ENCODE peak calls at places on chromosomes 3 and 15, in four cellular contexts. J is CD8-positive, alpha-beta T cell; U is HepG2; A is tibial nerve. R is an unnamed sample.

GRCh38 chr3:142934128-142934896 is 29.2 kb downstream of the PAQR9 start:
- DNase-seq in U (no peak), J (no peak), A (no peak), R (no peak)

GRCh38 chr3:86702381-86702958 is 288.5 kb downstream of the VGLL3 start:
- DNase-seq in J (no peak), A (no peak), U (no peak), R (no peak)

GRCh38 chr3:105503191-105503593 is 136.5 kb downstream of the ALCAM start:
- DNase-seq in U (peak), A (no peak), J (no peak), R (no peak)

GRCh38 chr3:64048631-64049061 is 25.4 kb upstream of the PSMD6 start:
- DNase-seq in J (no peak), U (no peak), A (no peak), R (no peak)

GRCh38 chr3:69823710-69824109 is 84.4 kb downstream of the MITF start:
- DNase-seq in A (no peak), U (no peak), J (no peak), R (no peak)

GRCh38 chr15:58440181-58440910 is 8.6 kb downstream of the LIPC start:
- DNase-seq in A (no peak), U (peak), J (no peak), R (no peak)

GRCh38 chr15:73388256-73388781 is 19.6 kb upstream of the HCN4 start:
- DNase-seq in U (peak), A (no peak), J (no peak), R (no peak)

GRCh38 chr3:72137865-72138861 is 353.2 kb upstream of the PROK2 start:
- DNase-seq in J (no peak), A (no peak), U (no peak), R (no peak)

GRCh38 chr3:29701326-29701983 is 420.6 kb downstream of the RBMS3 start:
- DNase-seq in J (no peak), A (no peak), U (no peak), R (no peak)

GRCh38 chr15:72285927-72286516 is 13.7 kb upstream of the PARP6 start:
- DNase-seq in A (no peak), J (peak), U (peak), R (no peak)

GRCh38 chr15:58909616-58910015 is 23.9 kb downstream of the SLTM start:
- DNase-seq in U (no peak), A (no peak), J (no peak), R (no peak)

GRCh38 chr3:149638401-149639092 is 19.3 kb downstream of the WWTR1 start:
- DNase-seq in A (no peak), U (no peak), J (no peak), R (no peak)

GRCh38 chr15:41698779-41699178 is 38.6 kb downstream of the MGA start:
- DNase-seq in U (no peak), A (no peak), J (no peak), R (no peak)

GRCh38 chr15:77513226-77513625 is 92.5 kb downstream of the HMG20A start:
- DNase-seq in U (no peak), A (no peak), J (no peak), R (no peak)

GRCh38 chr15:84654689-84655453 is 788 bp upstream of the WDR73 start:
- DNase-seq in U (peak), J (peak), A (peak), R (peak)

GRCh38 chr3:85567074-85567676 is 608.4 kb downstream of the CADM2 start:
- DNase-seq in J (peak), A (peak), U (peak), R (peak)

GRCh38 chr15:98958918-98959639 is 48.5 kb downstream of the PGPEP1L start:
- DNase-seq in A (no peak), J (no peak), U (no peak), R (no peak)

GRCh38 chr3:115922681-115923347 is 299.5 kb downstream of the GAP43 start:
- DNase-seq in A (no peak), J (no peak), U (peak), R (no peak)

GRCh38 chr3:9169951-9170850 is 79.2 kb downstream of the SRGAP3 start:
- DNase-seq in A (no peak), U (no peak), J (no peak), R (no peak)

GRCh38 chr3:184651945-184652344 is 59.9 kb downstream of the MAGEF1 start:
- DNase-seq in J (no peak), A (no peak), U (no peak), R (no peak)

GRCh38 chr3:101849714-101850326 is 506 bp downstream of the NFKBIZ start:
- DNase-seq in A (peak), U (no peak), J (peak), R (peak)

GRCh38 chr3:169241575-169241927 is 422.0 kb downstream of the MECOM start:
- DNase-seq in J (no peak), U (no peak), A (no peak), R (no peak)

GRCh38 chr3:12918231-12918630 is 76.9 kb upstream of the RPL32 start:
- DNase-seq in J (no peak), U (no peak), A (no peak), R (no peak)

GRCh38 chr3:122816587-122816986 is 21.7 kb downstream of the SLC49A4 start:
- DNase-seq in J (no peak), U (peak), A (no peak), R (no peak)

GRCh38 chr15:93173369-93173768 is 84.4 kb upstream of the RGMA start:
- DNase-seq in A (no peak), J (no peak), U (no peak), R (no peak)

GRCh38 chr3:138434875-138435772 is 708 bp downstream of the ESYT3 start:
- DNase-seq in U (no peak), A (no peak), J (no peak), R (no peak)

GRCh38 chr3:156024904-156025303 is 95.5 kb upstream of the KCNAB1 start:
- DNase-seq in A (no peak), U (no peak), J (no peak), R (no peak)

GRCh38 chr3:135106445-135106844 is 311.4 kb downstream of the EPHB1 start:
- DNase-seq in U (peak), J (no peak), A (no peak), R (no peak)

GRCh38 chr3:80152692-80153091 is 384.9 kb upstream of the ROBO1 start:
- DNase-seq in U (no peak), J (no peak), A (no peak), R (no peak)

GRCh38 chr3:174168538-174169254 is 690.4 kb upstream of the NAALADL2 start:
- DNase-seq in A (no peak), J (no peak), U (no peak), R (no peak)

GRCh38 chr3:170226426-170226960 is 4.3 kb downstream of the PRKCI start:
- DNase-seq in J (no peak), U (no peak), A (no peak), R (no peak)

GRCh38 chr3:194296448-194296831 is 54.7 kb downstream of the CPN2 start:
- DNase-seq in U (peak), A (no peak), J (no peak), R (no peak)

GRCh38 chr3:124812291-124813265 is 74.6 kb downstream of the ITGB5 start:
- DNase-seq in U (peak), A (peak), J (no peak), R (no peak)

DNA sequence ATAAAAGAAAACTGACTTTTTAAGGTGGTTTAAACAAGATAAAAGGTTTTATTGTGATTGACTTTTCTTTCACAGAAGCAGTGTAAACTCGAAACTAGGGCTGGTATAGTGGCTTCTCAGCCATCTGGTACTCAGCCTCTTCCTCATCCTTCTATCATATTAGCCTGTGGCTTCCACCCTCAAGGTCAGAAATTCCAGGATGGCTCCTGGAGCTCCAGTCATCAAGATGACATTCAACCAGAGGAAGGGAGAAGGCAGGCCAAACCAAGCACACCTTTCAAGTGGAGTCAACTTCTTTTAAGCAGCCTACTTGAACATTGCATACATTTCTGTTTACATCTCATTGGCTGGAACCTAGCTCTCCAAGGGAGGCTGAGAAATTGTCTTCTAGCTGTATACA is 1.3 kb upstream of the MESD start:
- DNase-seq in U (no peak), J (no peak), A (no peak), R (no peak)
- H3K4me3 ChIP-seq in U (no peak), J (no peak), A (no peak), R (peak)

DNA sequence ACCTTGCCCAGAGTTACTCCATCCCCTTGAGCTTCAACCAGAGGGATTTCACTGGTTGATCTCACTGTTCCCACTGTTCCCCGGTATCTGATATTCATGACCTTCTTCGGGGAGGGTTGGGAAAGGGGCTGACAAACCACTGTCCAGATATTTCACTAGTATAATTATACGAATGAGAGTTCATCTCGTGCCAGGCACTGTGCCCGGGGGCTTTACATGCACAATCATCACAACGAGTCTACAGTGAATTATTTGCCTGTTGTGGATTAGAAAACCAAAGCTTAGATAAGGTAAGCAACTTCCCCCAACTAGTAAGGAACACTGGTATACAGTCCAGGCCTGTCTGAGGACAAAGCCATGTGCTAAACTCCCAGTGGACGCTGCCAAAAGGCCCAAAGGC is 50.0 kb upstream of the RAB6B start:
- DNase-seq in A (no peak), U (no peak), J (no peak), R (no peak)
- H3K27ac ChIP-seq in A (peak), U (no peak), J (no peak), R (no peak)

GRCh38 chr3:42652251-42652610 is 1.3 kb upstream of the ZBTB47 start:
- DNase-seq in U (no peak), J (no peak), A (no peak), R (no peak)
- H3K4me3 ChIP-seq in U (peak), J (no peak), A (peak), R (peak)

DNA sequence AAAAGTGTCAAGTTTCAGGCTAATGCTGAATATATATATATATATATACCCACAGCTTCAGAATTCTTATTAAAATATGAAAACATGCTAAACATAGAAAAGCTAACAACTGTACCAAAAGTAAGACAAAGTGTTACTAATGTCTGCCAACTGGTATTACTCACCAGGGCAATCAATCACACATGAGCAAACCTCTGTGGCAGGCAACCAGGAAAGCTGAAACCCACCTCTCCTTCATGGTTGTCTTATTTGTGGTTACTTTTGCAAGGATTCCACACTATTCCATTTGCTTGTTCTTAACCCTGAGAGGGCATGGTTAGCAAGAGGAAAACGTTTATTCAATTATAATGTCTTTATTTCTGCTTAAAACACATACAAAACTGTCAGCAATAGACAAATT is 512.3 kb upstream of the MDFIC2 start:
- DNase-seq in U (no peak), J (no peak), A (no peak), R (no peak)
- H3K27ac ChIP-seq in U (no peak), J (no peak), A (no peak), R (no peak)

GRCh38 chr15:22955544-22956085 is 24.6 kb downstream of the CYFIP1 start:
- DNase-seq in U (no peak), A (no peak), J (no peak), R (no peak)
- H3K4me3 ChIP-seq in U (no peak), A (no peak), J (no peak), R (no peak)

R was measured in dorsolateral prefrontal cortex.